ENCODE peak calls at places on chromosomes 11 and 22, in nine cellular contexts. U is fibroblast of mammary gland, T is vagina, S is mammary epithelial cell, Z is HCT116, D is cardiac muscle cell, R is uterus, G is AG04450, B is retinal pigment epithelial cell. J is an unnamed sample.

GRCh38 chr11:8962827-8963226 is 1.4 kb downstream of the TMEM9B start:
- DNase-seq in U (no peak), T (no peak), S (no peak), Z (no peak), D (no peak), R (no peak), G (no peak), B (no peak), J (no peak)

GRCh38 chr11:63553759-63554158 is 9.4 kb downstream of the PLAAT2 start:
- DNase-seq in U (peak; percentile 10), T (no peak), S (no peak), Z (no peak), D (no peak), R (no peak), G (no peak), B (no peak), J (no peak)

GRCh38 chr22:21837184-21837979 is 30.1 kb downstream of the MAPK1 start:
- DNase-seq in U (peak; percentile 85), T (no peak), S (peak; percentile 85), Z (peak; percentile 39), D (peak; percentile 62), R (no peak), G (peak; percentile 73), B (no peak), J (no peak)

GRCh38 chr22:37226087-37226486 is 13.8 kb upstream of the SSTR3 start:
- DNase-seq in U (no peak), T (no peak), S (no peak), Z (no peak), D (no peak), R (no peak), G (no peak), B (no peak), J (no peak)

GRCh38 chr11:3222941-3223905 is 4.6 kb upstream of the MRGPRG start:
- DNase-seq in U (no peak), T (no peak), S (no peak), Z (no peak), D (no peak), R (no peak), G (no peak), B (no peak), J (no peak)

GRCh38 chr11:132126973-132127900 is 756.8 kb downstream of the NTM start:
- DNase-seq in U (peak; percentile 90), T (no peak), S (peak; percentile 67), Z (no peak), D (peak; percentile 21), R (peak; percentile 21), G (peak; percentile 84), B (peak; percentile 58), J (peak; percentile 28)

GRCh38 chr11:65041206-65042035 is at the start of gene SAC3D1:
- DNase-seq in U (peak; percentile 31), T (no peak), S (no peak), Z (peak; percentile 19), D (peak; percentile 74), R (no peak), G (no peak), B (peak; percentile 11), J (no peak)

GRCh38 chr11:132883241-132883640 is 649.1 kb downstream of the OPCML start:
- DNase-seq in U (no peak), T (no peak), S (no peak), Z (no peak), D (no peak), R (no peak), G (no peak), B (no peak), J (no peak)

GRCh38 chr11:94196363-94196762 is 67.7 kb downstream of the PANX1 start:
- DNase-seq in U (peak; percentile 44), T (no peak), S (peak; percentile 12), Z (no peak), D (no peak), R (no peak), G (no peak), B (no peak), J (no peak)

GRCh38 chr11:78540276-78540675 is 34.4 kb downstream of the NARS2 start:
- DNase-seq in U (no peak), T (no peak), S (no peak), Z (no peak), D (no peak), R (no peak), G (no peak), B (no peak), J (no peak)

GRCh38 chr11:32333335-32333991 is 101.9 kb downstream of the WT1 start:
- DNase-seq in U (peak; percentile 48), T (no peak), S (peak; percentile 21), Z (no peak), D (peak; percentile 38), R (peak; percentile 80), G (peak; percentile 4), B (no peak), J (peak; percentile 42)

GRCh38 chr11:13261600-13262061 is 16.0 kb upstream of the BMAL1 start:
- DNase-seq in U (peak; percentile 93), T (no peak), S (peak; percentile 89), Z (peak; percentile 86), D (no peak), R (peak; percentile 32), G (peak; percentile 26), B (peak; percentile 43), J (no peak)

GRCh38 chr11:8338138-8338537 is 74.5 kb upstream of the LMO1 start:
- DNase-seq in U (peak; percentile 40), T (no peak), S (no peak), Z (peak; percentile 31), D (peak; percentile 57), R (no peak), G (no peak), B (no peak), J (peak; percentile 43)

GRCh38 chr11:73728000-73728399 is 32.9 kb downstream of the RAB6A start:
- DNase-seq in U (no peak), T (no peak), S (no peak), Z (no peak), D (no peak), R (no peak), G (no peak), B (no peak), J (no peak)

GRCh38 chr11:73734996-73735395 is 25.9 kb downstream of the RAB6A start:
- DNase-seq in U (no peak), T (no peak), S (peak; percentile 8), Z (no peak), D (no peak), R (no peak), G (no peak), B (no peak), J (no peak)

GRCh38 chr11:73726825-73727224 is 34.0 kb downstream of the RAB6A start:
- DNase-seq in U (no peak), T (no peak), S (no peak), Z (no peak), D (no peak), R (no peak), G (no peak), B (no peak), J (no peak)

DNA sequence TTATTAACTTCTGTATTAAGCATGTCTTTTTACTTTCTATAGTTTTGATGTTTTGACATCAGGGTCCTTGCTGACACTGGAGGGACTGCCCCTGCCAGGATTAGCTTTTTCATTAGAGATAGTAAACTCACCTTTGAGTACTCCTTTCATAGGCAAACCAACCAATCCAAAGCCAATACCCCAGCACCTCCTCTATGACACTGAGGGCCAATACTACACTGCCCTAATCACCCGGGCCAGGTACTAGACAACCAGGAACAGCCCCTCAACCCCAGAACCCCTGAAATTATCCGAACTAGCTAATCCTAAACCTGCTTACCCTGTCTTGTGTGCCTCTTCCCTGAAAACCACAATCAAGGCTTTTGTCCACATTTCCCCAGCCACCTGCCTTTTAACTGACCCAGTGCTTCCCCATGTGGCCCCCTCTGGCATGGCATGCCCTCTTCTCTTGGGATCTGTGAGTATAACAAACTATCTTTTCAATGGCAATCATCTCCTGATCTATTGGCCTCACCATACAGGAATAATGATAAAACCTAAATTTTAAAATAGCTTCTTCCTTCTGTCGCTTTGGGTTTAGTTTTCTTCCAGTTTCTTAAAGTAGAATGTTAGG is 31.2 kb downstream of the RAB6A start:
- DNase-seq in U (no peak), T (no peak), S (no peak), Z (peak; percentile 4), D (peak; percentile 32), R (no peak), G (no peak), B (no peak), J (no peak)
- TF ChIP-seq CTCF in U (peak; percentile 50), T (no peak), S (peak; percentile 42), Z (peak; percentile 76), D (peak; percentile 45), R (no peak), G (peak; percentile 45), B (peak; percentile 55), J (peak; percentile 33)

GRCh38 chr11:17720796-17721171 is 1.4 kb downstream of the MYOD1 start:
- DNase-seq in U (no peak), T (no peak), S (no peak), Z (no peak), D (peak; percentile 10), R (no peak), G (no peak), B (no peak), J (no peak)
- H3K4me3 ChIP-seq in U (no peak overlapping the region), T (peak overlapping the region; percentile 7), S (no peak overlapping the region), Z (no peak overlapping the region), D (no peak overlapping the region), R (no peak overlapping the region), G (no peak overlapping the region), B (peak overlapping the region; percentile 50), J (peak overlapping the region; percentile 48)

DNA sequence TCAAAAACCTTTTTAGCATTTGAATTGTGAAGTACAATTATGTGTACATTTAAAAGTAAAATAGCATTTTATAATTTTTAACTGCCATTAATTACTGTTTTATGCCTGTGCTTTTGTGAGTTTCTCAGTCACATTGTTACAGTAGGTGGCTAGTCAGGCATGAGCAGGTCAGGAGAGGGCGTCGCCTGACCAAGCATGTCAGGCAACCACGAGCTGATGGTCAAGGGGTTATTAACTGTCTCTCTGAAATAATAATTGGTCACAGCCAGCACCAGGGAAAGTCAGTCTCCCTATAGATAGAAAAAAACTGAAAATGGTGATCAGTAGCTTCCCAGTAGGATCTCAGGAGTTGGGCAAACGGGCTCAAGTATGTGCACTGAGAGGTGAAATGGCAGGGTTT is 19.4 kb upstream of the CCDC81 start:
- DNase-seq in U (no peak), T (no peak), S (no peak), Z (no peak), D (no peak), R (no peak), G (no peak), B (no peak), J (no peak)
- TF ChIP-seq CTCF in U (no peak), T (no peak), S (no peak), Z (no peak), D (no peak), R (no peak), G (no peak), B (no peak), J (no peak)

DNA sequence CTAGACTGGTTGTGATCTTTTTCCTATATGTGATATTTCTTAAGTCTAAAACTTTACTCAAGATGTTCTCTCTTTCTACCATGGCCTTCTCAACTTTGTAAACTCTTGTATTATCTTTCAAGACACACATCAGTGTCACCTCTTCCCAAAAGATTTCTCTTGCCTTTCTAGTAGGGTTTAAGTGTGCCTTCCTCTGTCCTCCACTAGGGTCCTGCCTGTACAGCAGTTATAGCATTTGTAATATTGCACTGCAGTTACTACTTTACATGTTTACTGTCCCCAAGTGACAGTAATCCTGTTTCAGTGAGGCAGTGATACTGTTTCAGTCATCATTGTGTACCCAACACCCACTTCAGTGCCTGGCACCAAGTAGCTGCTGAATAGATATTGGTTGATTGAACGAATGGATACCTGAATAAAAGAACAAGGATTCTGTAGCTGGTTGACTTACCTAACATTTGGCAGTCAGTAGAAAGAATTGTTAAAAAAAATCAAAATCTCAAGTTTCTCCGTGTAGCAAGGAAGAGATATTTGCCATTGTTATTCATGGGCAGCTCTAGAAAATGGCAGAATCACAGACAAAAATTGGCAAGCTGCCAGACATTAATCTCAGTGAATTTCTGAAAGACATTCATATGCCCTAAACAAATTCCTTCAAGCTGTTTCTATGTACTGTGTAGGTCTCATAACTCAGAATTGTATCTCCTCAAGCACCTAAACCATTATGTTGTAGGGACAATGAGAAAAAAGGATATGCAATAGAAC is 79.4 kb downstream of the RBMXL2 start:
- DNase-seq in U (no peak), T (no peak), S (no peak), Z (no peak), D (no peak), R (no peak), G (no peak), B (no peak), J (no peak)
- H3K4me3 ChIP-seq in U (no peak overlapping the region), T (no peak overlapping the region), S (no peak overlapping the region), Z (no peak overlapping the region), D (no peak overlapping the region), R (no peak overlapping the region), G (no peak overlapping the region), B (no peak overlapping the region), J (no peak overlapping the region)

J was measured in left ventricle myocardium inferior.